ENCODE peak calls at places on chromosomes 7 and 10, in seven cellular contexts. F is lung, J is HepG2, X is heart left ventricle, R is adrenal gland, P is A549, B is colonic mucosa. I is an unnamed sample.
A peak's percentile ranks its signal among the peaks of the same experiment; 100 is the strongest.

GRCh38 chr10:90288403-90288933 is 569.4 kb downstream of the HTR7 start:
- DNase-seq in P (no peak), R (no peak), X (no peak), F (no peak), B (no peak), J (no peak), I (peak; percentile 46)

GRCh38 chr7:158614695-158615094 is 27.1 kb upstream of the PTPRN2 start:
- DNase-seq in F (no peak), R (no peak), P (no peak), X (no peak), B (no peak), J (no peak), I (no peak)

GRCh38 chr10:61835069-61835908 is 66.2 kb upstream of the ARID5B start:
- DNase-seq in P (peak; percentile 73), X (no peak), F (no peak), R (peak; percentile 62), B (no peak), J (peak; percentile 44), I (peak; percentile 63)

GRCh38 chr7:130227883-130228575 is 20.4 kb downstream of the SSMEM1 start:
- DNase-seq in X (no peak), P (no peak), J (peak; percentile 53), B (no peak), R (no peak), F (no peak), I (no peak)

GRCh38 chr7:151115121-151115835 is 29.0 kb downstream of the AGAP3 start:
- DNase-seq in F (no peak), X (no peak), R (no peak), J (no peak), B (no peak), P (no peak), I (peak; percentile 78)

GRCh38 chr10:9501944-9502343 is 1447.5 kb downstream of the GATA3 start:
- DNase-seq in P (no peak), B (no peak), R (no peak), X (no peak), J (no peak), F (no peak), I (no peak)

GRCh38 chr7:42096681-42097637 is 140.1 kb downstream of the GLI3 start:
- DNase-seq in B (no peak), P (no peak), F (no peak), J (no peak), R (no peak), X (peak; percentile 53), I (no peak)

GRCh38 chr7:29224726-29225125 is 30.2 kb downstream of the CHN2 start:
- DNase-seq in R (no peak), F (no peak), X (no peak), J (no peak), B (no peak), P (no peak), I (no peak)

GRCh38 chr7:94449151-94449725 is 54.5 kb downstream of the COL1A2 start:
- DNase-seq in F (no peak), J (peak; percentile 45), B (no peak), X (no peak), P (peak; percentile 57), R (no peak), I (no peak)

GRCh38 chr10:70684841-70685457 is 12.6 kb downstream of the ADAMTS14 start:
- DNase-seq in F (no peak), J (no peak), B (no peak), X (no peak), P (no peak), R (no peak), I (no peak)

GRCh38 chr10:79604294-79604693 is 6.4 kb upstream of the SFTPA1 start:
- DNase-seq in B (no peak), P (no peak), X (no peak), J (no peak), F (no peak), R (no peak), I (no peak)

GRCh38 chr10:42958142-42958868 is 118.6 kb upstream of the RET start:
- DNase-seq in B (peak; percentile 12), J (no peak), F (no peak), X (no peak), R (peak; percentile 7), P (no peak), I (no peak)

GRCh38 chr7:40507166-40507565 is 372.4 kb downstream of the SUGCT start:
- DNase-seq in F (no peak), J (peak; percentile 9), X (no peak), R (no peak), P (peak; percentile 6), B (no peak), I (no peak)

GRCh38 chr10:35912615-35913170 is 270.6 kb upstream of the FZD8 start:
- DNase-seq in B (no peak), F (no peak), P (no peak), J (no peak), R (no peak), X (no peak), I (no peak)

GRCh38 chr10:90344226-90344625 is 513.6 kb downstream of the HTR7 start:
- DNase-seq in B (no peak), F (no peak), J (no peak), R (no peak), X (no peak), P (no peak), I (no peak)

GRCh38 chr10:132048294-132048667 is 17.5 kb upstream of the JAKMIP3 start:
- DNase-seq in P (peak; percentile 33), X (no peak), J (peak; percentile 40), F (no peak), R (no peak), B (no peak), I (no peak)

GRCh38 chr7:82623812-82624211 is 180.2 kb upstream of the CACNA2D1 start:
- DNase-seq in F (no peak), B (no peak), X (no peak), J (no peak), R (no peak), P (no peak), I (no peak)

GRCh38 chr7:64795176-64795575 is 948 bp downstream of the ZNF138 start:
- DNase-seq in J (no peak), R (no peak), X (no peak), B (no peak), F (no peak), P (no peak), I (no peak)

GRCh38 chr10:59362184-59362966 is at the start of gene FAM13C:
- DNase-seq in R (peak; percentile 73), P (peak; percentile 22), F (peak; percentile 62), B (peak; percentile 63), J (peak; percentile 7), X (peak; percentile 64), I (peak; percentile 94)

GRCh38 chr7:44980393-44981034 is 1.7 kb upstream of the MYO1G start:
- DNase-seq in F (peak; percentile 84), R (no peak), J (no peak), X (no peak), P (no peak), B (no peak), I (peak; percentile 44)

GRCh38 chr10:131006458-131007256 is 304.9 kb downstream of the TCERG1L start:
- DNase-seq in B (no peak), F (no peak), R (no peak), P (no peak), J (no peak), X (no peak), I (no peak)

GRCh38 chr7:148753224-148753623 is 54.5 kb downstream of the CUL1 start:
- DNase-seq in B (no peak), R (no peak), F (no peak), X (no peak), J (no peak), P (no peak), I (no peak)

GRCh38 chr10:52194188-52194587 is 119.9 kb upstream of the DKK1 start:
- DNase-seq in B (no peak), R (no peak), J (no peak), F (no peak), X (no peak), P (no peak), I (no peak)

GRCh38 chr7:104358743-104359142 is 30.3 kb downstream of the LHFPL3 start:
- DNase-seq in J (no peak), R (no peak), B (no peak), P (no peak), F (no peak), X (no peak), I (no peak)
- TF ChIP-seq CTCF in J (no peak), R (no peak), B (no peak), P (no peak), F (no peak), X (no peak), I (no peak)

DNA sequence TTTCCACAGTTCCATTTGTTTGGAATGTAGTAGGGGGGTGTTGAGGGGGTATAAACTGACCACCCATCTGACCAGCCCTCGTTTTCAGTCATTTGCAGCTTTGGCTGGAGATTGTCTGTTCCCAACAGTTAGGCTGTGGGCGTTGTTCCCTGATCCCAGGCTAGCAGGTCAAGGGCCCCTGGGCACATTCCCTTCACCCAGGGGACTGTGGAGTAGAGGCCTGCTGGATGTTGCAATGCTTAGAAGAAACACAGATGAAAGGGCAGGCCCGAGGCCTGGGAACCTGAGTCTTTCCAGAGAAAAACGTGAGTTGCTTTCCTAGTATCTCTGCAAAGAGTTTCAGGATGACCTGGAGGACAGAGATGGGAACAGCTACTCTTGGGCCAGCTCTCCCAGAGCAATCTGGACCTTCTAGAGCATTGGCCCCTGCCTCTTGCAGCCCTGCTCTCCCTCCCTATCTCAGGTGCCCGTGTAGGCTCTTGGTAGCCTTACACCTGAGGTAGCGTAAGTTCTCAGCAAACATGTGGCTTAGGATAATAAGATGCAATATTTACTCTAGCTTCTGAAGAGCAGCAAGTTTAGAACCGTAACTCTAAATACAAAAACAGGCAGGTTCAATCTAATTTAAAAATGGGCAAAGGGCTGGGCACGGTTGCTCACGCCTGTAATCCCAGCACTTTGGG is 99.4 kb upstream of the EFCAB10 start:
- DNase-seq in X (no peak), B (peak; percentile 36), J (peak; percentile 68), P (no peak), F (peak; percentile 66), R (no peak), I (no peak)
- H3K27ac ChIP-seq in X (no peak overlapping the region), B (no peak overlapping the region), J (peak overlapping the region; percentile 43), P (no peak overlapping the region), F (no peak overlapping the region), R (no peak overlapping the region), I (no peak overlapping the region)

DNA sequence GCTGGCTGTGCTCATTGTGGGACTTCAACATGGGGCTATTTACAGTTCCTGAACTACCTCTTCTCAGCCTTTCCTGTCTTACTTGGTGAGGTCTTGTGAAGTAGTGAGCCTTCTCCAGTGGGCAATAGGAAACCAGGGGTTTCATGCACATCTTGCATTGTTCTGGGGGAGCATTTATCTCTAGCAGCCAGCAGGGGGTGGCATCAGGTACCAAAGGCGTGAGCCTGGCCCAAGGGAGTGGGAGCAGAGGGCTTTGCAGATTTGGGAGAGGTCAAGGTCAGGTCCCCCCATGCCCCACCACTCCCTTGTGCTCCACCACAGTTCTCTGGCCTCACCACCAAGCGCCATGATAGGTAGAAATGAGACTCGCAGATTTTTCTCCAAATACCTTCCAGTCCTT is 85.4 kb upstream of the NPTX2 start:
- DNase-seq in X (no peak), F (no peak), J (no peak), B (no peak), R (no peak), P (no peak), I (no peak)
- TF ChIP-seq CTCF in X (no peak), F (no peak), J (peak; percentile 26), B (no peak), R (no peak), P (no peak), I (peak; percentile 13)

DNA sequence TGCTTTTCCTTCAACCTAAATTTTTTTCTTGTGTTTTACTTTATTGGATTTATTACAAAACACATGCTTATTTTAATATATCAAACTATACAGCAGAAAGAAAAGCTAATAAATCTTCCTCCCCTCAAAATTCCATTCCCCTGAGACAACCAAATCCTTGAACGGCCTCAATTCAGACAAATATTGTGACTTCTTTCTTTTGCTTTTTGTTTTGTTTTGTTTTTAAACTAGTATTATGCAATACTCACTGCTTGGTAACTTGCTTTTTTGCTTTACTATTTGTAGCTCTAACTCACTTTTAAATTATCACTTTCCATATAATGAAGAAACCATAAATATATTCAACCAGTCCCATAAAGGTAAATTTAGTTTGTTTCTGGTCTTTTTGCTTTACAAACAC is 59.4 kb upstream of the CDK1 start:
- DNase-seq in J (no peak), B (no peak), X (no peak), P (no peak), R (no peak), F (no peak), I (no peak)
- H3K27ac ChIP-seq in J (no peak overlapping the region), B (no peak overlapping the region), X (no peak overlapping the region), P (no peak overlapping the region), R (no peak overlapping the region), F (no peak overlapping the region), I (no peak overlapping the region)